ENCODE peak calls at places on chromosomes 11 and 22, in seven cellular contexts. L, E, V, C, R, F and Q are unnamed samples.

GRCh38 chr11:107018274-107018901 is at the start of gene GUCY1A2:
- DNase-seq in R (peak), E (no peak), L (no peak), V (peak), C (no peak), F (no peak), Q (peak)

GRCh38 chr22:27624042-27624441 is 177.5 kb downstream of the MN1 start:
- DNase-seq in L (no peak), C (no peak), V (no peak), E (no peak), R (no peak), F (no peak), Q (no peak)

GRCh38 chr11:77141034-77141433 is 13.0 kb downstream of the MYO7A start:
- DNase-seq in V (peak), F (peak), L (peak), E (no peak), R (no peak), C (peak), Q (no peak)

GRCh38 chr11:40099391-40100169 is 1359.9 kb downstream of the LRRC4C start:
- DNase-seq in L (no peak), E (no peak), F (no peak), R (no peak), C (no peak), V (no peak), Q (no peak)

GRCh38 chr11:66818231-66818955 is 24.8 kb upstream of the RCE1 start:
- DNase-seq in V (no peak), R (no peak), E (no peak), F (no peak), C (no peak), L (peak), Q (no peak)

GRCh38 chr22:37804886-37805857 is 2.6 kb upstream of the GCAT start:
- DNase-seq in F (peak), V (peak), R (peak), C (peak), L (peak), E (peak), Q (peak)

GRCh38 chr11:78535920-78536319 is 38.7 kb downstream of the NARS2 start:
- DNase-seq in R (no peak), V (peak), F (peak), C (no peak), E (no peak), L (peak), Q (no peak)

GRCh38 chr11:73270855-73271477 is 1.2 kb upstream of the P2RY6 start:
- DNase-seq in E (no peak), V (no peak), L (no peak), C (no peak), R (no peak), F (no peak), Q (no peak)

GRCh38 chr11:7994581-7995278 is 7.6 kb downstream of the EIF3F start:
- DNase-seq in L (no peak), F (no peak), V (no peak), R (no peak), C (no peak), E (no peak), Q (no peak)

GRCh38 chr11:118287006-118287405 is 17.5 kb upstream of the CD3E start:
- DNase-seq in F (peak), E (no peak), R (no peak), V (no peak), C (peak), L (no peak), Q (no peak)

GRCh38 chr11:49208006-49208721 is at the start of gene FOLH1:
- DNase-seq in R (no peak), C (no peak), F (peak), L (no peak), E (no peak), V (peak), Q (peak)

GRCh38 chr11:12266943-12267342 is 110.4 kb upstream of the PARVA start:
- DNase-seq in C (no peak), R (no peak), V (no peak), F (no peak), E (no peak), L (no peak), Q (no peak)

GRCh38 chr11:11171854-11172253 is 181.2 kb downstream of the CSNK2A3 start:
- DNase-seq in R (no peak), L (no peak), F (no peak), C (no peak), V (no peak), E (no peak), Q (peak)

GRCh38 chr11:126284829-126285228 is 1.9 kb downstream of the TIRAP start:
- DNase-seq in E (no peak), F (peak), L (peak), V (peak), R (no peak), C (peak), Q (peak)

GRCh38 chr22:25485626-25486545 is 78.6 kb upstream of the GRK3 start:
- DNase-seq in E (no peak), R (no peak), F (no peak), L (peak), C (no peak), V (no peak), Q (peak)

GRCh38 chr11:94885133-94885532 is 88.2 kb downstream of the CWC15 start:
- DNase-seq in L (no peak), E (no peak), F (peak), V (no peak), R (no peak), C (peak), Q (no peak)

GRCh38 chr11:59610289-59610688 is 5.3 kb downstream of the OSBP start:
- DNase-seq in F (no peak), C (no peak), L (no peak), R (no peak), V (no peak), E (no peak), Q (no peak)

GRCh38 chr11:119537641-119538253 is 114.8 kb upstream of the THY1 start:
- DNase-seq in R (no peak), C (no peak), E (peak), V (no peak), L (no peak), F (no peak), Q (no peak)

GRCh38 chr11:119538748-119539147 is 115.8 kb upstream of the THY1 start:
- DNase-seq in V (no peak), C (no peak), R (no peak), L (no peak), F (peak), E (peak), Q (no peak)

GRCh38 chr11:119533931-119534694 is 111.1 kb upstream of the THY1 start:
- DNase-seq in C (peak), L (peak), V (peak), R (peak), F (peak), E (peak), Q (peak)

GRCh38 chr11:119533462-119533861 is 110.5 kb upstream of the THY1 start:
- DNase-seq in L (no peak), F (no peak), R (no peak), C (no peak), V (no peak), E (peak), Q (no peak)

GRCh38 chr11:119536801-119537200 is 113.8 kb upstream of the THY1 start:
- DNase-seq in L (no peak), E (peak), R (no peak), F (no peak), C (no peak), V (no peak), Q (no peak)
- TF ChIP-seq CTCF in L (no peak), E (no peak), R (no peak), F (no peak), C (no peak), V (no peak), Q (no peak)

GRCh38 chr11:60946601-60947265 is 5.2 kb downstream of the SLC15A3 start:
- DNase-seq in E (no peak), C (no peak), L (no peak), R (no peak), V (no peak), F (no peak), Q (no peak)

GRCh38 chr11:60942970-60943565 is 8.9 kb downstream of the SLC15A3 start:
- DNase-seq in L (no peak), C (peak), V (no peak), R (no peak), F (peak), E (no peak), Q (no peak)

GRCh38 chr11:60945295-60945667 is 6.7 kb downstream of the SLC15A3 start:
- DNase-seq in F (no peak), E (no peak), L (no peak), C (no peak), V (no peak), R (no peak), Q (no peak)

GRCh38 chr11:60942207-60942606 is 9.8 kb downstream of the SLC15A3 start:
- DNase-seq in V (no peak), F (no peak), R (no peak), L (no peak), E (no peak), C (no peak), Q (no peak)

DNA sequence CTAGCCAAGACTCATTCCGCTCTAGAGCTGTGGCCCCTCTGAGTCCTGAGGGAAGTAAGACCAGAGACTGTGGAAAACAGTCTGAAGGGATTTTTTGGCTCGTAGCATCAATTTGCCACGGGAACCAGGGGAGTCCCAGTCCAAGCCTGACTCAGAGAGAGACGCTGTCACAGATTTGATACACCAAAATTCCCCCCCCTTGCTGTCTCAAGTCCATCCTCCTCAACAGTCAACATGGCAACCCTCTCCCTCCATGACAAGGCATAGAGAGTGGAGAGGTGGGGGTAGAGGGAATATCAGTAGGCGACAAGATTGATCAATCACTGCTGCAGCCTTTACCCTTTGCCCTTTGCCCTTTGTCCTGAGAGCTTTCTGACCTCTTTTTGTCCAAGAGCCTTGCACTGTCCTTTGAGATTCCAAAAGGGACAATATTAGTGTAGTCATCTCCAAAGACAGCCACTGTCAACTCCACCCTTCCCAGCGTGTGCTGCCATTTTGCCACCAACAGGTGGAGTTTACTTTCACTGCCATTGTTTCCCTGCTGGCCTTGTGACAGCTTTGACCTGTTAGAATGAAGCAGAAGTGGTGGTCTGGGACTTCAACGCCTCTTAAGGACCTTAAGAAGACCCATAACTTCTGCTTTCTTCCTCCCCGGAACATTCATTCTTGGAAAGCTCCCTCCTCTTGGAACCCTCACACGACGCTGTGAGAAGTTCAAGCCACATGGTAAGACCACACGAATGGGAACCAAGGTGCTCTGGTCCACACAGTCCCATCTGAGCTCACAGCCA is 7.3 kb downstream of the SLC15A3 start:
- DNase-seq in R (no peak), E (no peak), C (no peak), F (no peak), V (no peak), L (no peak), Q (no peak)
- TF ChIP-seq CTCF in R (peak), E (no peak), C (peak), F (peak), V (no peak), L (no peak), Q (peak)

GRCh38 chr22:24265734-24266133 is 4.9 kb upstream of the SPECC1L start:
- DNase-seq in C (no peak), R (no peak), L (peak), F (no peak), V (no peak), E (no peak), Q (no peak)

GRCh38 chr22:24270556-24271405 is at the start of gene SPECC1L:
- DNase-seq in V (peak), C (peak), L (peak), F (peak), R (peak), E (peak), Q (peak)

GRCh38 chr22:24271406-24271760 is 752 bp downstream of the SPECC1L start:
- DNase-seq in V (peak), L (peak), C (peak), E (no peak), F (peak), R (no peak), Q (no peak)
- TF ChIP-seq CTCF in V (no peak), L (no peak), C (no peak), E (no peak), F (no peak), R (no peak), Q (no peak)

GRCh38 chr11:110738641-110739040 is 26.4 kb upstream of the ARHGAP20 start:
- DNase-seq in C (no peak), F (no peak), R (no peak), L (no peak), V (no peak), E (no peak), Q (no peak)
- TF ChIP-seq CTCF in C (no peak), F (no peak), R (no peak), L (no peak), V (no peak), E (no peak), Q (no peak)